ENCODE peak calls at places on chromosomes 5 and 9, in six cellular contexts. C, E, J, W, D and Y are unnamed samples.

GRCh38 chr5:96226941-96227552 is 206.0 kb downstream of the PCSK1 start:
- DNase-seq in W (no peak), J (peak), E (peak), D (peak), C (no peak), Y (no peak)

GRCh38 chr9:34463098-34463900 is 4.7 kb downstream of the DNAI1 start:
- DNase-seq in J (peak), W (no peak), D (peak), C (no peak), E (peak), Y (no peak)

GRCh38 chr5:73947876-73948275 is 321.9 kb downstream of the ARHGEF28 start:
- DNase-seq in C (no peak), W (no peak), D (no peak), J (no peak), E (peak), Y (no peak)

GRCh38 chr5:37495210-37495609 is 116.1 kb downstream of the WDR70 start:
- DNase-seq in J (no peak), C (no peak), D (peak), W (no peak), E (peak), Y (no peak)

GRCh38 chr5:136457390-136458094 is 92.2 kb upstream of the TRPC7 start:
- DNase-seq in E (no peak), D (no peak), C (no peak), W (no peak), J (no peak), Y (no peak)

GRCh38 chr9:88789785-88790184 is 201.5 kb upstream of the S1PR3 start:
- DNase-seq in W (no peak), E (no peak), J (no peak), C (no peak), D (peak), Y (no peak)

GRCh38 chr5:160311491-160312138 is 749 bp downstream of the CCNJL start:
- DNase-seq in W (peak), D (no peak), J (no peak), C (peak), E (no peak), Y (peak)

GRCh38 chr5:149492781-149493180 is 58.5 kb downstream of the CSNK1A1 start:
- DNase-seq in W (no peak), E (no peak), J (no peak), D (no peak), C (no peak), Y (no peak)

GRCh38 chr9:36135791-36136276 is 699 bp upstream of the GLIPR2 start:
- DNase-seq in W (no peak), E (no peak), D (peak), C (no peak), J (no peak), Y (peak)

GRCh38 chr9:94870793-94871558 is 144.5 kb downstream of the AOPEP start:
- DNase-seq in C (no peak), W (no peak), J (no peak), E (peak), D (peak), Y (no peak)

GRCh38 chr9:128456613-128457061 is 831 bp downstream of the ODF2 start:
- DNase-seq in C (peak), E (peak), W (peak), D (peak), J (peak), Y (peak)

GRCh38 chr9:136847065-136847826 is 2.0 kb upstream of the PHPT1 start:
- DNase-seq in W (no peak), D (no peak), J (peak), C (no peak), E (no peak), Y (peak)

GRCh38 chr9:87065981-87066380 is 118.7 kb upstream of the GAS1 start:
- DNase-seq in W (no peak), E (peak), D (no peak), J (no peak), C (no peak), Y (no peak)

GRCh38 chr9:110126986-110127864 is 80.7 kb downstream of the C9orf152 start:
- DNase-seq in C (no peak), D (peak), E (no peak), J (no peak), W (no peak), Y (no peak)

GRCh38 chr5:129459485-129460120 is 495 bp upstream of the ADAMTS19 start:
- DNase-seq in E (no peak), C (no peak), W (peak), D (peak), J (no peak), Y (peak)

GRCh38 chr9:94056442-94056974 is 27.8 kb upstream of the PTPDC1 start:
- DNase-seq in C (no peak), D (peak), J (no peak), W (no peak), E (peak), Y (no peak)

GRCh38 chr5:160199410-160199911 is 29.8 kb upstream of the FABP6 start:
- DNase-seq in J (no peak), E (peak), D (peak), C (peak), W (peak), Y (peak)

GRCh38 chr9:13443380-13444271 is 164.1 kb upstream of the MPDZ start:
- DNase-seq in W (no peak), E (no peak), D (peak), C (no peak), J (no peak), Y (no peak)

GRCh38 chr9:98774746-98775145 is 21.6 kb downstream of the ANKS6 start:
- DNase-seq in W (no peak), D (no peak), C (no peak), J (no peak), E (no peak), Y (no peak)

GRCh38 chr9:98775831-98776441 is 20.4 kb downstream of the ANKS6 start:
- DNase-seq in J (peak), W (peak), C (no peak), E (peak), D (peak), Y (peak)

GRCh38 chr9:98772364-98773155 is 23.8 kb downstream of the ANKS6 start:
- DNase-seq in C (no peak), W (no peak), E (no peak), J (no peak), D (no peak), Y (no peak)

GRCh38 chr9:98771209-98771874 is 25.0 kb downstream of the ANKS6 start:
- DNase-seq in C (no peak), J (no peak), E (no peak), W (no peak), D (no peak), Y (no peak)

GRCh38 chr9:98773721-98774120 is 22.6 kb downstream of the ANKS6 start:
- DNase-seq in D (no peak), J (no peak), W (no peak), C (no peak), E (no peak), Y (no peak)
- TF ChIP-seq CTCF in D (no peak), J (no peak), W (no peak), C (no peak), E (peak), Y (no peak)

GRCh38 chr5:94613583-94613982 is 4.8 kb downstream of the KIAA0825 start:
- DNase-seq in E (no peak), J (no peak), C (no peak), D (peak), W (no peak), Y (no peak)
- TF ChIP-seq CTCF in E (peak), J (no peak), C (no peak), D (peak), W (peak), Y (peak)

GRCh38 chr5:113825143-113825542 is 311.6 kb downstream of the YTHDC2 start:
- DNase-seq in J (no peak), W (no peak), C (no peak), D (no peak), E (no peak), Y (no peak)

DNA sequence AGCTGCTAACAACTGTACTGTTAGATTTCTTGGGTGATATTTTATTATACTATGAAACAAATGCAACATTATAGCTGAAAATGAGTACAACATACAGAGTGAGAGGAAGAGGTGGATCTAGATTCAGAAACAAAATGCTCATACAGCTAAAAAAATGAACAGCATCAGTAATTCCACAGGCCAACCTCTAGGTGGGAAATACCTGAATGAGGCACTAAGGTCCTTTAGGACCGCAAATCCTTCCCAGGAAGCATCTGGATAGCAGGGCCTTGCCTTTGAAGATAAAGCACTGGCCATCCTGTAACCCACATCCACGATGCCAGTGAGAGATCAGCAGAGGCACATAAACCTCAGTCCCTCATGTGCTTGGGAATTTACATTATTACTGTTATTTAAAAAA is 310.8 kb downstream of the YTHDC2 start:
- DNase-seq in W (no peak), C (no peak), E (no peak), D (no peak), J (no peak), Y (no peak)
- TF ChIP-seq CTCF in W (peak), C (no peak), E (no peak), D (no peak), J (no peak), Y (no peak)

DNA sequence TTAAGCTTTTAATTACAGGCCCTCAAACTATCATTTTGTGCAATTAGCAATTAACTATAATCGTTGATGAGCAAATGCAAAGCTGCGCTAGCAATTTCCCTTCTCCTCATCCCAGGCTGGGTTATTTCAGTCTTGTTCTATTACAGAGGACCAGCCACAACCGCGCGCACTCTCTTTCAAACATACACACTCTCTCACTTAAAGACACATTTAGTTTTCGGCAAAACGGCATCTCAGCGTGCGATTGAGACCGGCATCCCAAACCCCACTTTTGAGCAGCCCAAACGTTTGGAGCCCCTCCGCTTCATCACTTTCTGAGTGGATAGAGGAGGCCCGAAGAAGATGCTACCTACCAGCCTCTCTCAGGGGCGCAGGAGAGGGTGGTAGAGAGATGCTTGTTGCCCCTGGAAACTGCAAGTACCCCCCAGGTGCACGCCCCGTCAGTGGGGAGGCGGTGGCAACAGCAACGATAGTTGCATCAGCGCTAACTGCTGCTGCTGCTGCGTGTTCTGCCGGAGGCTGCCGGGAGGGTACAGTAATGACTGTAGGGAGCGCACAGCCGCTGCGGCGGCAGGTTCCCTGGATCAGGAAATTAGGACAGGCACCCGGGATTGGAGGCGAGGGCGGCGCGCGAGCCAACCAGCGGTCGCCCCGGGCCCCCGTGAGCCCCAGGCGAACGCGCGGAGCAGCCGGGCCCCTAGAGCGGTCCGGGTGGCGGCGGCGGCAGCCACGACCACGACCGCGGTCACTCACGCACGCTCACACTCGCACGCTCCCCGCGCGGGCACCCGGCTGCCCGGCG is 510 bp upstream of the VLDLR start:
- DNase-seq in C (peak), J (peak), D (peak), W (peak), E (peak), Y (peak)
- TF ChIP-seq CTCF in C (no peak), J (peak), D (no peak), W (peak), E (peak), Y (no peak)

GRCh38 chr9:8855046-8855445 is 1055.5 kb upstream of the DMAC1 start:
- DNase-seq in E (no peak), W (no peak), C (no peak), D (no peak), J (no peak), Y (no peak)
- TF ChIP-seq CTCF in E (no peak), W (peak), C (no peak), D (no peak), J (peak), Y (peak)

GRCh38 chr9:131203438-131204219 is 72.7 kb downstream of the FAM78A start:
- DNase-seq in J (no peak), W (no peak), D (no peak), E (no peak), C (no peak), Y (peak)
- TF ChIP-seq CTCF in J (peak), W (no peak), D (no peak), E (peak), C (no peak), Y (no peak)

GRCh38 chr5:175657593-175658271 is at the start of gene HRH2:
- DNase-seq in C (no peak), W (peak), D (peak), J (no peak), E (no peak), Y (peak)
- TF ChIP-seq CTCF in C (no peak), W (no peak), D (no peak), J (no peak), E (no peak), Y (no peak)

GRCh38 chr9:32706004-32706749 is 70.7 kb upstream of the TAF1L start:
- DNase-seq in J (no peak), D (no peak), E (no peak), C (no peak), W (no peak), Y (no peak)
- TF ChIP-seq CTCF in J (no peak), D (no peak), E (no peak), C (no peak), W (no peak), Y (no peak)